ENCODE peak calls at places on chromosomes 7 and 10, in eight cellular contexts. H is esophagus muscularis mucosa, A is tibial artery, K is upper lobe of right lung, X is endodermal cell, N is WTC11, T is heart right ventricle, G is Panc1. B is an unnamed sample.

GRCh38 chr7:46754135-46754730 is 827.7 kb downstream of the TNS3 start:
- DNase-seq in H (no peak), A (no peak), K (no peak), X (no peak), N (no peak), T (no peak), G (no peak), B (no peak)

GRCh38 chr10:14820010-14820774 is 17.6 kb downstream of the CDNF start:
- DNase-seq in H (no peak), A (no peak), K (no peak), X (no peak), N (no peak), T (no peak), G (no peak), B (no peak)

GRCh38 chr10:125343118-125343752 is 182.9 kb upstream of the CTBP2 start:
- DNase-seq in H (no peak), A (no peak), K (no peak), X (peak), N (peak), T (no peak), G (peak), B (no peak)

GRCh38 chr10:90579602-90580242 is 278.1 kb downstream of the HTR7 start:
- DNase-seq in H (no peak), A (no peak), K (no peak), X (peak), N (peak), T (no peak), G (no peak), B (no peak)

GRCh38 chr7:128988372-128988771 is 50.6 kb downstream of the IRF5 start:
- DNase-seq in H (no peak), A (no peak), K (no peak), X (no peak), N (no peak), T (no peak), G (no peak), B (no peak)

GRCh38 chr10:95169522-95169921 is 24.5 kb upstream of the ACSM6 start:
- DNase-seq in H (no peak), A (no peak), K (no peak), X (no peak), N (no peak), T (no peak), G (no peak), B (no peak)

GRCh38 chr10:125982256-125982948 is 86.0 kb downstream of the FANK1 start:
- DNase-seq in H (no peak), A (no peak), K (no peak), X (peak), N (peak), T (no peak), G (peak), B (no peak)

GRCh38 chr7:64618785-64619456 is 47.0 kb upstream of the ZNF107 start:
- DNase-seq in H (no peak), A (no peak), K (no peak), X (no peak), N (no peak), T (no peak), G (peak), B (no peak)

GRCh38 chr7:13797545-13797944 is 191.9 kb downstream of the ETV1 start:
- DNase-seq in H (no peak), A (no peak), K (no peak), X (peak), N (no peak), T (no peak), G (no peak), B (no peak)

GRCh38 chr10:681670-682318 is 7.7 kb downstream of the DIP2C start:
- DNase-seq in H (no peak), A (no peak), K (peak), X (no peak), N (no peak), T (no peak), G (no peak), B (peak)

GRCh38 chr10:686155-686931 is 3.1 kb downstream of the DIP2C start:
- DNase-seq in H (peak), A (no peak), K (no peak), X (no peak), N (no peak), T (no peak), G (no peak), B (peak)

GRCh38 chr10:685613-686012 is 3.9 kb downstream of the DIP2C start:
- DNase-seq in H (peak), A (no peak), K (no peak), X (no peak), N (no peak), T (no peak), G (no peak), B (no peak)

GRCh38 chr10:682931-683447 is 6.5 kb downstream of the DIP2C start:
- DNase-seq in H (no peak), A (no peak), K (no peak), X (no peak), N (no peak), T (no peak), G (peak), B (no peak)

GRCh38 chr10:683448-684071 is 5.9 kb downstream of the DIP2C start:
- DNase-seq in H (no peak), A (peak), K (peak), X (no peak), N (no peak), T (no peak), G (peak), B (peak)
- TF ChIP-seq CTCF in H (peak), A (no peak), K (no peak), X (no peak), N (no peak), T (no peak), G (no peak), B (peak)

DNA sequence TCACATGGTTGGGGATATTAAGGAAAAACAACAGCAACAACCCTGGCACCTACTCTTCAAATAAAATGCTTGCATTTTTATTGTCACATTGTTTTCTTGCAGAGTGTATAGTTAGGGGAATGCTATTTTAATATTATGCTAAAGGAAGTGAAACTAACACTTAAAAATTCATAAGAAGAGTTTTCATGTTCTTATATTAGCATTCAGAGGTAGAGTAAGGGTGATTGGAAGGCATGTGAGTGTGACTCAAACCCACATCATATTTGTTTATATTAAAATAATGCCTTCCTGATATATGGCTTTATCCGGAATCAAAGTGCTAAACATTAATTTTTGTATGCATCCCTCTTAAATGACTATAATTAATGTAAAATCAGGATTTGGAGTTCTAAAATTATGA is 59.8 kb upstream of the TES start:
- DNase-seq in H (no peak), A (no peak), K (no peak), X (no peak), N (no peak), T (no peak), G (no peak), B (no peak)
- TF ChIP-seq CTCF in H (no peak), A (no peak), K (no peak), X (no peak), N (no peak), T (no peak), G (no peak), B (no peak)

GRCh38 chr7:23955145-23955544 is 245.1 kb downstream of the STK31 start:
- DNase-seq in H (no peak), A (no peak), K (no peak), X (no peak), N (no peak), T (no peak), G (no peak), B (no peak)

GRCh38 chr7:23960361-23960760 is 250.3 kb downstream of the STK31 start:
- DNase-seq in H (no peak), A (no peak), K (no peak), X (no peak), N (no peak), T (no peak), G (no peak), B (no peak)

GRCh38 chr7:23955600-23956149 is 245.7 kb downstream of the STK31 start:
- DNase-seq in H (no peak), A (no peak), K (no peak), X (no peak), N (no peak), T (no peak), G (no peak), B (no peak)

GRCh38 chr7:23956769-23957556 is 246.9 kb downstream of the STK31 start:
- DNase-seq in H (no peak), A (no peak), K (no peak), X (no peak), N (no peak), T (no peak), G (no peak), B (no peak)
- TF ChIP-seq CTCF in H (no peak), A (no peak), K (no peak), X (no peak), N (no peak), T (no peak), G (no peak), B (no peak)

DNA sequence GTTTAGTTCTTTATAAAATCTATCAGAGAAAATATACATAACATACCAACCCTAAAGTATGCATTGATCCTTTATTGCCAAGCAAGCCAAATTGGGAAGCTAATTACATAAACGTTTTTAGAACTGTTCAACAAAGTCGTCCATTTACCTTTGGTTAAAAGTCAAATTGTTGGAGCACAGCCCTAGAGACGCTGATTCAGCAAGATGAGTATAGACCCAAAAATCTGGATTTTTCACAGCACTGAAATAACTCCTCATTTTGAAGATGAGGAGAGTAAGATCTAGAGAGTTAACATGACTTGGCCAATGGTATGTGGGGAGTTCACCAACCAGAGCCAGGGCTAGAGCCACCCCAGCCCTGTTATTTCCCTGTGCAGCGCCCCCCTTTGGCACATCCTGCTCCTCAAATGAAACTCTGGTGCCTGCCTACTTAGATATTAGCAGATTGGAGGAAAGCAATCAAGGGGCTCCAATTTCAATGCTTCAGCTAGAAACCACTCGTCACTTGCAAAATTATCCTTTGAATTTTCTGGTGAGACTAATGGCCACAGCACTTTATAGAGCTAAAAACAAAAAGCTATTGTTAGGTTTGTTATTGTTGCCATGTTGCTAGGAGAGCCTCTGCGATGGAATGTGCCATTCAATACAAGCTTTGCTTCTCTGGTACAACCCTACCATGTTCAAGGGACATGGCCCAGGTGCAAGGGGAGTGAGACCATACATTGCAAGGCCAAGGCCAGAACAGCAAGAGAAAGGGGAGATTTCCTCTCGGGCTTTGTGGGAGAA is 132.6 kb upstream of the ZEB1 start:
- DNase-seq in H (no peak), A (no peak), K (no peak), X (peak), N (peak), T (no peak), G (no peak), B (no peak)
- TF ChIP-seq CTCF in H (no peak), A (no peak), K (no peak), X (peak), N (no peak), T (no peak), G (no peak), B (peak)

DNA sequence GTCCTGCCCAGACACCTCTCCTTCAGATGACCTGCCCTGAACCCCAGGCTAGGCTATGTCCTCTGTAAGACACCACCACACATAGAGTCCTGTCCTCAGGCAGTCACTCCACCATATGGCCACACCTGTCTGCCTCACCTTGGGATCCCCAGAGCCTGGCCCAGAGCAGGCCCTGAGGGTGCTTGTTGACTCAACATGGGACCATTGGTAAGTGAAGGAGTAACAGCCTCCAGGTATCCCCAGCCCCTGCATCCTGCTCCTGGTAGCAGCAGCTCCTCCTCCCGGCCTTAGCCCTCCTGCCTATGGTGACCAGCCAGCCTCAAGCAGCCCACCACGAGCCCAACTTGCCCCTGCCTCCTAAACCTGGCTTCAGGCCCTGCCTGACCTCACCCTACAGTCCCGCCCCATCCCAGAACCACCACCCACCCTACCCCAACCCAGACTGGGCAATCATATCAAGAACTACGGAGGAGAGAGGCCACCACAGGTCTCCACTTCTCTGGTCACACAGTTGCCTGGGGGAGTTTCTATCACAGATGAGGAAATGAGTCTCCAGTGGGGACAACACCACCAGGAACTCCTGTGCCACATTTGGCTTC is 136.7 kb downstream of the GRID1 start:
- DNase-seq in H (no peak), A (no peak), K (no peak), X (no peak), N (no peak), T (no peak), G (no peak), B (no peak)
- TF ChIP-seq CTCF in H (no peak), A (no peak), K (no peak), X (no peak), N (no peak), T (no peak), G (no peak), B (no peak)

GRCh38 chr7:139619367-139619657 is 95.8 kb downstream of the CLEC2L start:
- DNase-seq in H (no peak), A (no peak), K (no peak), X (no peak), N (no peak), T (no peak), G (no peak), B (no peak)

GRCh38 chr7:139617074-139617473 is 93.6 kb downstream of the CLEC2L start:
- DNase-seq in H (no peak), A (no peak), K (no peak), X (no peak), N (no peak), T (no peak), G (no peak), B (no peak)

GRCh38 chr7:139614886-139615285 is 91.4 kb downstream of the CLEC2L start:
- DNase-seq in H (no peak), A (no peak), K (no peak), X (no peak), N (no peak), T (no peak), G (no peak), B (no peak)

GRCh38 chr7:139620676-139621344 is 97.3 kb downstream of the CLEC2L start:
- DNase-seq in H (no peak), A (no peak), K (peak), X (peak), N (peak), T (no peak), G (peak), B (no peak)

DNA sequence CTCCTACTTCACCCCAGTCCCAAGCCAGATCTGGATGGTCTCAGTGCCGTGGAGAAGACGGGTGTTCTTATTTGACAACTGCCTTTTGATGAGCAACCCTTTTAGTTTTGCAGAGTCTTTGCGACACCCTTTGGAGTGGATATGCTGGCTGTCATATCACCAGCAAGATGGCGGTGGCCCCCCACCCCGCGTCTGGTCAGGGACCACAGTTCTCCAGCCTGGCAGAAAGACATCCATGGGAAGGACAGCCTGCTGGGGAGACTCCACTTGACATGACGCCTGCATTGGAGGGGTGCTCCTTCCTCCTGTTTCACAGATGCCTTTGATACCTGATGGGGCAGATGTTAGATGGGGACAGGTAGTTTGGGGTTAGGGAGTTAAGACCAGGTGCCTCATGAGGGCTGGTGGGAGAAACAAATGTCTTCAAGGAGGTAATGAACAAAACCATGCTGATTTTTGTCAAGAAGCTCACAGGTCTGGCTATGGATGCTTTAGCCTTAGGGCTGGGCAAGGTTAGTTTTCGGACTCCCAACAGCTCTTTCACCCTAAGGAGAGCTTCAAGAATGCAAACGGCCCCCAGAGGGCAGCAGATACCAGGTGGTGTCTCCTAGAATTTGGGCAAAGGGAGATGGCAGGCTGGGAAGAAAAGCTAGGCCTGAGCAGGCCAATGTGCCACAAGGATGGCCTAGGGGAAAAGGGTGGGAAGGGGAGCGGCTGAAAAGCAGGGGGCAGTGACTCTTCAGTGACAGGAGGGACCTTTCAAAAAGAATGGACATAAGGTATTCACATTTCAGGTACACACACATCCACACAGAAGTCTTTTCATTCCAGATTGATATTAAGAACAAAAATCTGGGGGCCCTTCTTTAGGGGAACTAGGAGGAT is 95.2 kb downstream of the CLEC2L start:
- DNase-seq in H (no peak), A (no peak), K (no peak), X (peak), N (peak), T (peak), G (no peak), B (no peak)
- TF ChIP-seq CTCF in H (peak), A (peak), K (peak), X (peak), N (peak), T (peak), G (peak), B (peak)

DNA sequence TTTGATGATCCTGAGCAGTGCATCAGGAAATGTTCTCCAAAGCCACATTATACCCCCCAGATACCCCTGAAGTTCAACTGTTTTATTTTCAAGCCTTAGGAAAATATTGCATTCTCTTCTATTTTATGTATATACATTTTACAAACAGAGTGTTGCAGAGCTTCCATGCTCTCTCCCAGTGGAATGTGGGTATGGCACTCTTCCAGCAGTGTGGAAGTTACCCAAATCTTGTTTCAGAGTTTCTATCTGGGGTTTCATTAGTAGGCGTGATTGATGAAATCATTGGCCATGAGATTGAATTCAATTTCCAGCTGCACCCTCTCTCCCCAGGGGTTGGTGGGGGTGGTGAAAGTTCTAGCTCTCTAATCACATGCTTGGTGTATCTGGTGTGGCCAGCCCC is 350.4 kb downstream of the RPS24 start:
- DNase-seq in H (no peak), A (no peak), K (no peak), X (no peak), N (no peak), T (no peak), G (no peak), B (no peak)
- TF ChIP-seq CTCF in H (no peak), A (no peak), K (no peak), X (no peak), N (no peak), T (no peak), G (no peak), B (no peak)

GRCh38 chr7:112895996-112896395 is 105.8 kb upstream of the TMEM168 start:
- DNase-seq in H (no peak), A (no peak), K (no peak), X (no peak), N (no peak), T (no peak), G (no peak), B (no peak)
- TF ChIP-seq CTCF in H (no peak), A (no peak), K (no peak), X (no peak), N (no peak), T (no peak), G (no peak), B (no peak)

DNA sequence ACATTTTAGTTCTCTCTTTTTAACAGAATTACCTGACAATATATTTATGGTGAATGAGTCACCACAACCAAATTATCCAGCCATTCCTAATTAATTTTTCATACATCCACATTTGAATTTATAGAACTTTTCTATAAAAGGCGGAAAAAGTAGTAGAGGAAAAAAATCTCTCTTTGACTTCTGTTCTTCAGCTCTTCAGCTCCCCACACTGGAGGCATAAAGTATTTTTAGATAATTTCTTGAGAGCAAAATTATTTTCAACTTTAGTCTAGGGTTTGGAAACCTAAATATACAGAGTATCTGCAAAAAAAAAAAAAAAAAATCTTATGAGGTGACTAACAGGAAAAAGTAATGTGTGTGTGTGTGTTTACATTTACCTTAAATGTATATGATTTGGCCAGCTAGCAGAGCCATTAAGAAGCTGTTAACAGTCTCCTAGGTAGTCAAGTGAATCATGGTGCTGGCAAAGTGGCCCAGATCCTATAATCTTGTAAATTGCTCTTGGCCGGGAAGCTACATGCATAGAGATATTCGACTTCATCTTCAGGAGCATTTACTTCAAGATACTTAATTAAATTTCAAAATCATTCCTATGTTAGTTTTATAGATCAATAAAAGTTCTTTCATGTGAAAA is 383.1 kb upstream of the STEAP1 start:
- DNase-seq in H (no peak), A (no peak), K (no peak), X (no peak), N (no peak), T (no peak), G (no peak), B (no peak)
- TF ChIP-seq CTCF in H (no peak), A (no peak), K (no peak), X (peak), N (no peak), T (no peak), G (peak), B (peak)